ENCODE peak calls at places on chromosomes 16 and 17, in eight cellular contexts. Z is AG04450, D is neural crest cell, M is lower leg skin, H is astrocyte of the cerebellum, R is astrocyte of the spinal cord, K is nephron progenitor cell, O is WTC11. P is an unnamed sample.

GRCh38 chr16:49921791-49922456 is 66.0 kb upstream of the ZNF423 start:
- DNase-seq in Z (no peak), R (peak; percentile 45), H (peak; percentile 43), M (peak; percentile 88), K (peak; percentile 77), O (peak; percentile 87), D (peak; percentile 74), P (peak; percentile 76)

GRCh38 chr17:64099543-64099942 is 30.4 kb downstream of the ERN1 start:
- DNase-seq in Z (no peak), K (no peak), D (no peak), O (no peak), H (no peak), M (no peak), R (no peak), P (no peak)

GRCh38 chr17:42918902-42919521 is 18.4 kb downstream of the G6PC1 start:
- DNase-seq in Z (no peak), H (no peak), K (no peak), M (no peak), O (no peak), R (no peak), D (no peak), P (no peak)

GRCh38 chr17:76538941-76539340 is 903 bp upstream of the PRCD start:
- DNase-seq in M (peak; percentile 80), K (no peak), H (no peak), O (no peak), Z (no peak), R (no peak), D (no peak), P (no peak)

GRCh38 chr17:63675231-63675606 is 24.7 kb downstream of the LIMD2 start:
- DNase-seq in R (peak; percentile 39), K (no peak), H (no peak), Z (no peak), M (no peak), D (no peak), O (no peak), P (peak; percentile 68)

GRCh38 chr16:14104066-14104465 is 32.9 kb downstream of the MRTFB start:
- DNase-seq in M (no peak), H (no peak), K (no peak), O (no peak), Z (no peak), R (no peak), D (no peak), P (no peak)

GRCh38 chr16:55568151-55568693 is 1.7 kb downstream of the CAPNS2 start:
- DNase-seq in M (no peak), R (no peak), O (no peak), H (no peak), K (no peak), D (no peak), Z (no peak), P (no peak)

GRCh38 chr17:12691173-12691572 is 25.5 kb downstream of the MYOCD start:
- DNase-seq in M (no peak), O (no peak), Z (no peak), H (no peak), D (no peak), R (no peak), K (no peak), P (peak; percentile 8)

GRCh38 chr16:79754081-79754872 is 153.7 kb upstream of the MAF start:
- DNase-seq in H (no peak), R (peak; percentile 41), M (no peak), D (no peak), K (no peak), Z (no peak), O (no peak), P (peak; percentile 75)

GRCh38 chr16:87570938-87571867 is 31.1 kb upstream of the JPH3 start:
- DNase-seq in O (peak; percentile 85), M (no peak), H (no peak), R (peak; percentile 29), K (peak; percentile 46), D (no peak), Z (no peak), P (peak; percentile 65)

GRCh38 chr17:49841548-49841947 is 6.3 kb downstream of the TAC4 start:
- DNase-seq in D (no peak), K (no peak), Z (no peak), R (no peak), O (no peak), M (no peak), H (no peak), P (no peak)

GRCh38 chr17:49842846-49843245 is 5.0 kb downstream of the TAC4 start:
- DNase-seq in Z (no peak), H (no peak), D (no peak), O (no peak), K (no peak), R (no peak), M (no peak), P (no peak)

GRCh38 chr17:49845210-49845782 is 2.6 kb downstream of the TAC4 start:
- DNase-seq in H (no peak), R (no peak), O (no peak), Z (no peak), K (no peak), M (no peak), D (no peak), P (no peak)

GRCh38 chr17:49846938-49847712 is 744 bp downstream of the TAC4 start:
- DNase-seq in R (no peak), H (no peak), O (no peak), D (no peak), Z (no peak), M (no peak), K (no peak), P (no peak)

DNA sequence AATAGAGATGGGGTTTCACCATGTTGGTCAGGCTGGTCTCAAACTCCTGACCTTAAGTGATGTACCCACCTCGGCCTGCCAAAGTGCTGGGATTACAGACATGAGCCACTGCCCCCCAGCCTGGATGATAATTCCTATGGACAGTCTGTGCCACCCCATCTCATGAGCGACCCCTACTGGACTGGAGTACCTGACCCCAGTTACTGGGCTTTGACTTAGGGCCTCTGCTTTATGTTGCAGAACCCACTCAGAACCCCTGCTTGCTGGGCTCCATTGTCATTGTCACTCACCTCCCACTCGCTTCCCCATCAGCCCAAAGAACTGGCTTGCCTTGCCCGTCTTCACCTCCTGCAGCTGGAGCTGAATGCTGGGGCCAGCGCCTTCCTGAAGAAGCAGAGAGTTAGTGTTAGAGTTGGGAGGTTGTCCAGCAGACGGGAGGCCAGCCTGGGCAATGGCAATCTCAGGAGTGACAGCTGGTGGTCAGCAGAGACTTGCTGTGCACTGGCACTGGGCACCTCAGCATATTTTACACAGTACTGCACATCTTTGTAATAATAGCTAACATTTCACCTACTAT is 4.0 kb downstream of the TAC4 start:
- DNase-seq in M (no peak), D (no peak), Z (no peak), R (no peak), O (peak; percentile 72), H (no peak), K (no peak), P (no peak)
- TF ChIP-seq CTCF in M (no peak), D (peak; percentile 36), Z (peak; percentile 34), R (peak; percentile 51), O (peak; percentile 35), H (peak; percentile 37), K (no peak), P (peak; percentile 56)

DNA sequence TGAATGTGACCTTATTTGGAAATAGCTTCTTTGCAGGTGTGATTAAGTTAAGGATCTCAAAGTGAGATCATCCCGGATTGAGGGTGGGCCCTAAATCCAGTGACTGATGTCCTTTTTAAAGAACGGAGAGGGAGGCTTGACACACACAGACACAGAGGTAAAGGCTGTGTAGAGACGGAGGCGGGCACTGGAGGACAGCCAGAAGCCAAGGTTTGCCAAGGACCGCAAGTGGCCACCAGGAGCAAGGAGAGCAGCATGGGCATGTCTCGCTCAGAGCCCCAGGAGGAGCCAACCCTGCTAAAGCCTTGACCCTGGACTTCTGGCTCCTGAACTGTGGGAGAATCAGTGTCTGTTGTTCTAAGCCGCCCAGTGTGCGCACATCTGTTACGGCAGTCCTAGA is 15.4 kb downstream of the CNGB1 start:
- DNase-seq in D (no peak), H (no peak), Z (no peak), K (no peak), O (no peak), R (no peak), M (no peak), P (no peak)
- TF ChIP-seq CTCF in D (no peak), H (no peak), Z (no peak), K (no peak), O (no peak), R (no peak), M (no peak), P (no peak)

DNA sequence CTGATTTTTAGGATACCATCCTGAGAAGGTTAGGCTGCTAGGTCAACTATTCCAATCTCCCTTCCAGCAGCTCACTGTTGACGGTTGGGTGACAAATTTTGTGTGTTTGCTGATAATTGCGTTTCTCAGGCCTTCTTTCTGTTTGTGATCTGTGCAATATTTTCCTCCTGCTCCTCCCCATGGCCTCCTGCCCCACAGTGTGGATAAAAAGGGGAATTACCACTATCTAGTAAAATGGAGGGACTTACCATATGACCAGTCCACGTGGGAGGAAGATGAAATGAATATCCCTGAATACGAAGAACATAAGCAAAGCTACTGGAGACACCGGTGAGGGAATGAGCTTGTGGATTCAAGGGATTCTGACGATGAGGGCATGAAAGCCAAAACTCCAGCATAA is 9.2 kb downstream of the CHD3 start:
- DNase-seq in O (no peak), M (peak; percentile 67), Z (no peak), D (no peak), H (no peak), R (peak; percentile 55), K (no peak), P (peak; percentile 83)
- TF ChIP-seq CTCF in O (no peak), M (no peak), Z (peak; percentile 70), D (peak; percentile 43), H (peak; percentile 49), R (peak; percentile 36), K (no peak), P (peak; percentile 62)

GRCh38 chr17:19322861-19323260 is 39.7 kb downstream of the B9D1 start:
- DNase-seq in K (no peak), Z (no peak), O (no peak), H (no peak), D (no peak), R (no peak), M (no peak), P (no peak)

GRCh38 chr17:19319771-19320505 is 42.6 kb downstream of the B9D1 start:
- DNase-seq in M (no peak), H (no peak), K (no peak), R (no peak), O (no peak), D (no peak), Z (no peak), P (no peak)

GRCh38 chr17:19320876-19321275 is 41.6 kb downstream of the B9D1 start:
- DNase-seq in K (no peak), M (no peak), R (no peak), O (no peak), H (no peak), D (no peak), Z (no peak), P (no peak)

GRCh38 chr17:19322129-19322505 is 40.4 kb downstream of the B9D1 start:
- DNase-seq in H (no peak), R (no peak), M (no peak), K (no peak), Z (no peak), O (no peak), D (no peak), P (no peak)

GRCh38 chr17:19321481-19322128 is 40.9 kb downstream of the B9D1 start:
- DNase-seq in Z (no peak), H (no peak), M (no peak), K (no peak), O (peak; percentile 38), R (no peak), D (no peak), P (no peak)
- TF ChIP-seq CTCF in Z (peak; percentile 15), H (peak; percentile 29), M (no peak), K (peak; percentile 22), O (peak; percentile 43), R (peak; percentile 21), D (peak; percentile 38), P (peak; percentile 44)